ENCODE peak calls at places on chromosomes 11 and 22, in ten cellular contexts. One of them, this sample, is unnamed.

GRCh38 chr22:19747574-19747973 is 13.0 kb upstream of the TBX1 start:
- DNase-seq in NCI-H345: no peak
- DNase-seq in posterior vena cava: no peak
- DNase-seq in T-helper 1 cell: no peak
- DNase-seq in KBM-7: no peak
- DNase-seq in upper lobe of right lung: no peak
- DNase-seq in foreskin fibroblast: no peak
- DNase-seq in endothelial cell: no peak
- DNase-seq in choroid plexus epithelial cell: no peak
- DNase-seq in AG09309: no peak
- DNase-seq in this sample: no peak

GRCh38 chr11:134712228-134713145 is 300.4 kb upstream of the B3GAT1 start:
- DNase-seq in NCI-H345: no peak
- DNase-seq in posterior vena cava: peak
- DNase-seq in T-helper 1 cell: no peak
- DNase-seq in KBM-7: no peak
- DNase-seq in upper lobe of right lung: no peak
- DNase-seq in foreskin fibroblast: no peak
- DNase-seq in endothelial cell: no peak
- DNase-seq in choroid plexus epithelial cell: no peak
- DNase-seq in AG09309: no peak
- DNase-seq in this sample: no peak

GRCh38 chr11:128039140-128040021 is 548.0 kb downstream of the ETS1 start:
- DNase-seq in NCI-H345: no peak
- DNase-seq in posterior vena cava: peak
- DNase-seq in T-helper 1 cell: peak
- DNase-seq in KBM-7: peak
- DNase-seq in upper lobe of right lung: peak
- DNase-seq in foreskin fibroblast: peak
- DNase-seq in endothelial cell: no peak
- DNase-seq in choroid plexus epithelial cell: peak
- DNase-seq in AG09309: peak
- DNase-seq in this sample: peak

GRCh38 chr11:68120212-68121066 is 749 bp downstream of the CHKA start:
- DNase-seq in NCI-H345: peak
- DNase-seq in posterior vena cava: peak
- DNase-seq in T-helper 1 cell: peak
- DNase-seq in KBM-7: peak
- DNase-seq in upper lobe of right lung: peak
- DNase-seq in foreskin fibroblast: peak
- DNase-seq in endothelial cell: peak
- DNase-seq in choroid plexus epithelial cell: peak
- DNase-seq in AG09309: no peak
- DNase-seq in this sample: peak

GRCh38 chr22:40751250-40751649 is 67.9 kb downstream of the SLC25A17 start:
- DNase-seq in NCI-H345: no peak
- DNase-seq in posterior vena cava: no peak
- DNase-seq in T-helper 1 cell: no peak
- DNase-seq in KBM-7: no peak
- DNase-seq in upper lobe of right lung: no peak
- DNase-seq in foreskin fibroblast: no peak
- DNase-seq in endothelial cell: no peak
- DNase-seq in choroid plexus epithelial cell: no peak
- DNase-seq in AG09309: no peak
- DNase-seq in this sample: no peak

GRCh38 chr11:17478064-17478463 is 1.4 kb upstream of the ABCC8 start:
- DNase-seq in NCI-H345: no peak
- DNase-seq in posterior vena cava: no peak
- DNase-seq in T-helper 1 cell: no peak
- DNase-seq in KBM-7: no peak
- DNase-seq in upper lobe of right lung: no peak
- DNase-seq in foreskin fibroblast: peak
- DNase-seq in endothelial cell: no peak
- DNase-seq in choroid plexus epithelial cell: peak
- DNase-seq in AG09309: no peak
- DNase-seq in this sample: no peak

GRCh38 chr11:127017482-127017881 is 16.9 kb upstream of the KIRREL3 start:
- DNase-seq in NCI-H345: no peak
- DNase-seq in posterior vena cava: no peak
- DNase-seq in T-helper 1 cell: no peak
- DNase-seq in KBM-7: no peak
- DNase-seq in upper lobe of right lung: no peak
- DNase-seq in foreskin fibroblast: peak
- DNase-seq in endothelial cell: peak
- DNase-seq in choroid plexus epithelial cell: no peak
- DNase-seq in AG09309: peak
- DNase-seq in this sample: peak

GRCh38 chr22:20315337-20316216 is 4.3 kb downstream of the DGCR6L start:
- DNase-seq in NCI-H345: no peak
- DNase-seq in posterior vena cava: peak
- DNase-seq in T-helper 1 cell: no peak
- DNase-seq in KBM-7: no peak
- DNase-seq in upper lobe of right lung: no peak
- DNase-seq in foreskin fibroblast: no peak
- DNase-seq in endothelial cell: no peak
- DNase-seq in choroid plexus epithelial cell: no peak
- DNase-seq in AG09309: no peak
- DNase-seq in this sample: no peak

GRCh38 chr11:31805629-31806185 is 5.4 kb downstream of the PAX6 start:
- DNase-seq in NCI-H345: no peak
- DNase-seq in posterior vena cava: no peak
- DNase-seq in T-helper 1 cell: no peak
- DNase-seq in KBM-7: no peak
- DNase-seq in upper lobe of right lung: no peak
- DNase-seq in foreskin fibroblast: no peak
- DNase-seq in endothelial cell: no peak
- DNase-seq in choroid plexus epithelial cell: no peak
- DNase-seq in AG09309: no peak
- DNase-seq in this sample: no peak

GRCh38 chr11:115408036-115408911 is 95.9 kb downstream of the CADM1 start:
- DNase-seq in NCI-H345: no peak
- DNase-seq in posterior vena cava: no peak
- DNase-seq in T-helper 1 cell: no peak
- DNase-seq in KBM-7: no peak
- DNase-seq in upper lobe of right lung: no peak
- DNase-seq in foreskin fibroblast: no peak
- DNase-seq in endothelial cell: no peak
- DNase-seq in choroid plexus epithelial cell: peak
- DNase-seq in AG09309: peak
- DNase-seq in this sample: no peak

GRCh38 chr22:23705358-23705757 is 14.5 kb downstream of the RGL4 start:
- DNase-seq in NCI-H345: no peak
- DNase-seq in posterior vena cava: peak
- DNase-seq in T-helper 1 cell: no peak
- DNase-seq in KBM-7: no peak
- DNase-seq in upper lobe of right lung: no peak
- DNase-seq in foreskin fibroblast: no peak
- DNase-seq in endothelial cell: no peak
- DNase-seq in choroid plexus epithelial cell: no peak
- DNase-seq in AG09309: no peak
- DNase-seq in this sample: no peak

GRCh38 chr11:71366076-71366475 is 82.1 kb downstream of the DHCR7 start:
- DNase-seq in NCI-H345: no peak
- DNase-seq in posterior vena cava: no peak
- DNase-seq in T-helper 1 cell: no peak
- DNase-seq in KBM-7: no peak
- DNase-seq in upper lobe of right lung: no peak
- DNase-seq in foreskin fibroblast: no peak
- DNase-seq in endothelial cell: no peak
- DNase-seq in choroid plexus epithelial cell: no peak
- DNase-seq in AG09309: no peak
- DNase-seq in this sample: no peak

GRCh38 chr22:26464312-26464711 is 19.3 kb downstream of the HPS4 start:
- DNase-seq in NCI-H345: no peak
- DNase-seq in posterior vena cava: no peak
- DNase-seq in T-helper 1 cell: no peak
- DNase-seq in KBM-7: no peak
- DNase-seq in upper lobe of right lung: no peak
- DNase-seq in foreskin fibroblast: peak
- DNase-seq in endothelial cell: no peak
- DNase-seq in choroid plexus epithelial cell: no peak
- DNase-seq in AG09309: no peak
- DNase-seq in this sample: no peak

GRCh38 chr11:94544832-94545640 is 1.3 kb downstream of the FUT4 start:
- DNase-seq in NCI-H345: no peak
- DNase-seq in posterior vena cava: peak
- DNase-seq in T-helper 1 cell: peak
- DNase-seq in KBM-7: peak
- DNase-seq in upper lobe of right lung: peak
- DNase-seq in foreskin fibroblast: peak
- DNase-seq in endothelial cell: no peak
- DNase-seq in choroid plexus epithelial cell: no peak
- DNase-seq in AG09309: no peak
- DNase-seq in this sample: no peak

GRCh38 chr22:49632199-49633009 is 195.3 kb downstream of the BRD1 start:
- DNase-seq in NCI-H345: peak
- DNase-seq in posterior vena cava: no peak
- DNase-seq in T-helper 1 cell: no peak
- DNase-seq in KBM-7: no peak
- DNase-seq in upper lobe of right lung: no peak
- DNase-seq in foreskin fibroblast: peak
- DNase-seq in endothelial cell: peak
- DNase-seq in choroid plexus epithelial cell: peak
- DNase-seq in AG09309: no peak
- DNase-seq in this sample: no peak

GRCh38 chr11:23364076-23364475 is 503.8 kb upstream of the CCDC179 start:
- DNase-seq in NCI-H345: no peak
- DNase-seq in posterior vena cava: no peak
- DNase-seq in T-helper 1 cell: no peak
- DNase-seq in KBM-7: no peak
- DNase-seq in upper lobe of right lung: no peak
- DNase-seq in foreskin fibroblast: peak
- DNase-seq in endothelial cell: no peak
- DNase-seq in choroid plexus epithelial cell: no peak
- DNase-seq in AG09309: no peak
- DNase-seq in this sample: no peak

GRCh38 chr11:86932942-86933875 is 22.0 kb downstream of the FZD4 start:
- DNase-seq in NCI-H345: no peak
- DNase-seq in posterior vena cava: no peak
- DNase-seq in T-helper 1 cell: no peak
- DNase-seq in KBM-7: no peak
- DNase-seq in upper lobe of right lung: no peak
- DNase-seq in foreskin fibroblast: no peak
- DNase-seq in endothelial cell: no peak
- DNase-seq in choroid plexus epithelial cell: no peak
- DNase-seq in AG09309: no peak
- DNase-seq in this sample: no peak

GRCh38 chr11:113242767-113243397 is 71.5 kb upstream of the TTC12 start:
- DNase-seq in NCI-H345: no peak
- DNase-seq in posterior vena cava: no peak
- DNase-seq in T-helper 1 cell: no peak
- DNase-seq in KBM-7: no peak
- DNase-seq in upper lobe of right lung: no peak
- DNase-seq in foreskin fibroblast: peak
- DNase-seq in endothelial cell: peak
- DNase-seq in choroid plexus epithelial cell: peak
- DNase-seq in AG09309: peak
- DNase-seq in this sample: peak

GRCh38 chr11:65850217-65851082 is 7.5 kb downstream of the CFL1 start:
- DNase-seq in NCI-H345: no peak
- DNase-seq in posterior vena cava: peak
- DNase-seq in T-helper 1 cell: no peak
- DNase-seq in KBM-7: no peak
- DNase-seq in upper lobe of right lung: peak
- DNase-seq in foreskin fibroblast: peak
- DNase-seq in endothelial cell: no peak
- DNase-seq in choroid plexus epithelial cell: peak
- DNase-seq in AG09309: no peak
- DNase-seq in this sample: peak

GRCh38 chr11:69914286-69915150 is 95.3 kb upstream of the FGF3 start:
- DNase-seq in NCI-H345: no peak
- DNase-seq in posterior vena cava: peak
- DNase-seq in T-helper 1 cell: no peak
- DNase-seq in KBM-7: no peak
- DNase-seq in upper lobe of right lung: peak
- DNase-seq in foreskin fibroblast: no peak
- DNase-seq in endothelial cell: no peak
- DNase-seq in choroid plexus epithelial cell: no peak
- DNase-seq in AG09309: no peak
- DNase-seq in this sample: no peak